ENCODE peak calls at places on chromosomes 1 and 21, in eight cellular contexts. One of them, this sample, is unnamed.

GRCh38 chr21:35002879-35003722 is 46.0 kb downstream of the RUNX1 start:
- DNase-seq in astrocyte of the spinal cord: peak; percentile 89
- DNase-seq in AG04450: peak; percentile 67
- DNase-seq in iPS-NIHi11: no peak
- DNase-seq in activated CD4-positive, alpha-beta T cell treated with anti-CD3 and anti-CD28 coated beads, Interleukin-2, amount 50 U/mL, for 1 hour: no peak
- DNase-seq in aorta: no peak
- DNase-seq in hepatic stellate cell: no peak
- DNase-seq in MM.1S: no peak
- DNase-seq in this sample: no peak

GRCh38 chr1:206456577-206457375 is 13.5 kb upstream of the IKBKE start:
- DNase-seq in aorta: no peak
- DNase-seq in MM.1S: peak; percentile 59
- DNase-seq in iPS-NIHi11: no peak
- DNase-seq in AG04450: no peak
- DNase-seq in astrocyte of the spinal cord: no peak
- DNase-seq in activated CD4-positive, alpha-beta T cell treated with anti-CD3 and anti-CD28 coated beads, Interleukin-2, amount 50 U/mL, for 1 hour: no peak
- DNase-seq in hepatic stellate cell: no peak
- DNase-seq in this sample: no peak

GRCh38 chr1:30953685-30954084 is 45.1 kb upstream of the SDC3 start:
- DNase-seq in iPS-NIHi11: no peak
- DNase-seq in astrocyte of the spinal cord: no peak
- DNase-seq in aorta: no peak
- DNase-seq in activated CD4-positive, alpha-beta T cell treated with anti-CD3 and anti-CD28 coated beads, Interleukin-2, amount 50 U/mL, for 1 hour: no peak
- DNase-seq in MM.1S: no peak
- DNase-seq in hepatic stellate cell: no peak
- DNase-seq in AG04450: no peak
- DNase-seq in this sample: no peak

GRCh38 chr1:176102700-176103244 is 104.3 kb downstream of the COP1 start:
- DNase-seq in aorta: no peak
- DNase-seq in AG04450: no peak
- DNase-seq in MM.1S: no peak
- DNase-seq in iPS-NIHi11: no peak
- DNase-seq in activated CD4-positive, alpha-beta T cell treated with anti-CD3 and anti-CD28 coated beads, Interleukin-2, amount 50 U/mL, for 1 hour: no peak
- DNase-seq in astrocyte of the spinal cord: no peak
- DNase-seq in hepatic stellate cell: no peak
- DNase-seq in this sample: no peak

GRCh38 chr1:185785586-185785985 is 51.4 kb downstream of the HMCN1 start:
- DNase-seq in aorta: no peak
- DNase-seq in AG04450: no peak
- DNase-seq in MM.1S: no peak
- DNase-seq in iPS-NIHi11: no peak
- DNase-seq in activated CD4-positive, alpha-beta T cell treated with anti-CD3 and anti-CD28 coated beads, Interleukin-2, amount 50 U/mL, for 1 hour: no peak
- DNase-seq in astrocyte of the spinal cord: no peak
- DNase-seq in hepatic stellate cell: no peak
- DNase-seq in this sample: no peak

GRCh38 chr1:94325379-94326302 is 88.3 kb upstream of the ARHGAP29 start:
- DNase-seq in hepatic stellate cell: peak; percentile 65
- DNase-seq in iPS-NIHi11: peak; percentile 28
- DNase-seq in AG04450: peak; percentile 94
- DNase-seq in astrocyte of the spinal cord: peak; percentile 99
- DNase-seq in activated CD4-positive, alpha-beta T cell treated with anti-CD3 and anti-CD28 coated beads, Interleukin-2, amount 50 U/mL, for 1 hour: no peak
- DNase-seq in MM.1S: no peak
- DNase-seq in aorta: no peak
- DNase-seq in this sample: no peak

GRCh38 chr21:44730951-44731579 is 19.7 kb upstream of the TSPEAR start:
- DNase-seq in iPS-NIHi11: no peak
- DNase-seq in activated CD4-positive, alpha-beta T cell treated with anti-CD3 and anti-CD28 coated beads, Interleukin-2, amount 50 U/mL, for 1 hour: no peak
- DNase-seq in astrocyte of the spinal cord: no peak
- DNase-seq in aorta: no peak
- DNase-seq in MM.1S: no peak
- DNase-seq in hepatic stellate cell: no peak
- DNase-seq in AG04450: no peak
- DNase-seq in this sample: no peak

GRCh38 chr1:32867151-32867550 is 3.6 kb downstream of the FNDC5 start:
- DNase-seq in AG04450: no peak
- DNase-seq in iPS-NIHi11: no peak
- DNase-seq in activated CD4-positive, alpha-beta T cell treated with anti-CD3 and anti-CD28 coated beads, Interleukin-2, amount 50 U/mL, for 1 hour: no peak
- DNase-seq in hepatic stellate cell: no peak
- DNase-seq in MM.1S: no peak
- DNase-seq in astrocyte of the spinal cord: no peak
- DNase-seq in aorta: no peak
- DNase-seq in this sample: no peak

GRCh38 chr1:90708236-90708786 is 8.8 kb downstream of the BARHL2 start:
- DNase-seq in aorta: no peak
- DNase-seq in hepatic stellate cell: no peak
- DNase-seq in astrocyte of the spinal cord: no peak
- DNase-seq in iPS-NIHi11: no peak
- DNase-seq in activated CD4-positive, alpha-beta T cell treated with anti-CD3 and anti-CD28 coated beads, Interleukin-2, amount 50 U/mL, for 1 hour: no peak
- DNase-seq in MM.1S: no peak
- DNase-seq in AG04450: no peak
- DNase-seq in this sample: no peak

GRCh38 chr1:232274236-232274855 is 355.6 kb downstream of the SIPA1L2 start:
- DNase-seq in AG04450: no peak
- DNase-seq in activated CD4-positive, alpha-beta T cell treated with anti-CD3 and anti-CD28 coated beads, Interleukin-2, amount 50 U/mL, for 1 hour: no peak
- DNase-seq in MM.1S: no peak
- DNase-seq in hepatic stellate cell: no peak
- DNase-seq in astrocyte of the spinal cord: no peak
- DNase-seq in iPS-NIHi11: no peak
- DNase-seq in aorta: no peak
- DNase-seq in this sample: no peak

GRCh38 chr21:18424250-18424649 is 20.7 kb upstream of the TMPRSS15 start:
- DNase-seq in activated CD4-positive, alpha-beta T cell treated with anti-CD3 and anti-CD28 coated beads, Interleukin-2, amount 50 U/mL, for 1 hour: no peak
- DNase-seq in astrocyte of the spinal cord: no peak
- DNase-seq in iPS-NIHi11: no peak
- DNase-seq in aorta: no peak
- DNase-seq in AG04450: no peak
- DNase-seq in hepatic stellate cell: no peak
- DNase-seq in MM.1S: no peak
- DNase-seq in this sample: no peak

GRCh38 chr1:61770131-61770530 is 27.9 kb downstream of the PATJ start:
- DNase-seq in activated CD4-positive, alpha-beta T cell treated with anti-CD3 and anti-CD28 coated beads, Interleukin-2, amount 50 U/mL, for 1 hour: no peak
- DNase-seq in astrocyte of the spinal cord: no peak
- DNase-seq in iPS-NIHi11: no peak
- DNase-seq in aorta: no peak
- DNase-seq in hepatic stellate cell: no peak
- DNase-seq in AG04450: no peak
- DNase-seq in MM.1S: no peak
- DNase-seq in this sample: no peak